ENCODE peak calls at places on chromosomes 1 and 21, in four cellular contexts. U is WTC11, Q is retina, I is coronary artery. T is an unnamed sample.

GRCh38 chr1:100438375-100438774 is 86.1 kb downstream of the CDC14A start:
- DNase-seq in U (no peak), Q (no peak), I (no peak), T (no peak)

GRCh38 chr1:64941466-64942117 is 24.8 kb downstream of the JAK1 start:
- DNase-seq in U (no peak), Q (no peak), I (no peak), T (no peak)

GRCh38 chr1:156598125-156598524 is 3.2 kb downstream of the GPATCH4 start:
- DNase-seq in U (no peak), Q (no peak), I (no peak), T (no peak)

GRCh38 chr1:57033222-57034019 is 67.6 kb upstream of the C8B start:
- DNase-seq in U (no peak), Q (no peak), I (no peak), T (no peak)

GRCh38 chr1:156870734-156871133 is 10.1 kb downstream of the NTRK1 start:
- DNase-seq in U (no peak), Q (no peak), I (no peak), T (no peak)

GRCh38 chr1:10733967-10734366 is 62.5 kb downstream of the CASZ1 start:
- DNase-seq in U (no peak), Q (peak), I (no peak), T (no peak)

GRCh38 chr1:8455700-8456305 is 137.9 kb downstream of the SLC45A1 start:
- DNase-seq in U (no peak), Q (no peak), I (no peak), T (no peak)

GRCh38 chr21:17612023-17612564 is 607 bp downstream of the BTG3 start:
- DNase-seq in U (peak), Q (no peak), I (peak), T (no peak)

GRCh38 chr1:1358433-1359201 is at the start of gene MXRA8:
- DNase-seq in U (no peak), Q (peak), I (no peak), T (no peak)

GRCh38 chr1:154148787-154149186 is 6.1 kb downstream of the NUP210L start:
- DNase-seq in U (no peak), Q (no peak), I (no peak), T (no peak)

GRCh38 chr1:36372617-36373016 is 13.1 kb downstream of the STK40 start:
- DNase-seq in U (no peak), Q (no peak), I (no peak), T (no peak)

GRCh38 chr1:28136636-28137613 is 39.6 kb downstream of the PTAFR start:
- DNase-seq in U (no peak), Q (no peak), I (no peak), T (no peak)

GRCh38 chr1:38834221-38834782 is 25.3 kb downstream of the RRAGC start:
- DNase-seq in U (no peak), Q (no peak), I (no peak), T (no peak)

GRCh38 chr1:93080424-93080823 is 1.3 kb downstream of the MTF2 start:
- DNase-seq in U (no peak), Q (no peak), I (no peak), T (no peak)

GRCh38 chr1:117271959-117272358 is 61.2 kb upstream of the VTCN1 start:
- DNase-seq in U (no peak), Q (no peak), I (no peak), T (no peak)